ENCODE peak calls at places on chromosomes 16 and 17, in eight cellular contexts. E, L, V, B, Q, I, M and H are unnamed samples.

GRCh38 chr17:35312790-35313711 is 60.4 kb downstream of the SLFN11 start:
- DNase-seq in L (peak), E (peak), I (peak), M (peak), Q (peak), B (peak), V (peak), H (peak)

GRCh38 chr16:49129935-49130334 is 151.7 kb downstream of the CBLN1 start:
- DNase-seq in L (no peak), M (no peak), Q (no peak), V (no peak), I (no peak), E (no peak), B (no peak), H (no peak)

GRCh38 chr16:57592591-57593003 is 35.8 kb upstream of the ADGRG1 start:
- DNase-seq in V (no peak), I (no peak), M (no peak), L (no peak), E (no peak), B (peak), Q (peak), H (no peak)

GRCh38 chr16:71594000-71594646 is 17.2 kb upstream of the TAT start:
- DNase-seq in I (no peak), V (no peak), L (no peak), Q (no peak), E (no peak), M (no peak), B (no peak), H (no peak)

GRCh38 chr17:80260791-80261158 is at the start of gene RNF213:
- DNase-seq in V (peak), Q (peak), I (no peak), M (peak), B (peak), L (no peak), E (peak), H (no peak)

GRCh38 chr17:4503283-4504005 is 4.8 kb downstream of the SPNS2 start:
- DNase-seq in E (no peak), M (no peak), Q (no peak), I (no peak), V (no peak), L (no peak), B (no peak), H (no peak)

GRCh38 chr16:17196526-17196925 is 274.2 kb downstream of the XYLT1 start:
- DNase-seq in M (no peak), Q (no peak), L (no peak), B (no peak), V (no peak), I (no peak), E (no peak), H (no peak)

GRCh38 chr16:14454391-14454790 is 175.7 kb downstream of the PARN start:
- DNase-seq in Q (no peak), V (no peak), L (peak), E (peak), I (peak), M (no peak), B (no peak), H (no peak)

GRCh38 chr16:27430923-27431484 is 29.0 kb downstream of the IL21R start:
- DNase-seq in L (no peak), V (no peak), M (no peak), Q (peak), E (no peak), B (no peak), I (peak), H (no peak)

GRCh38 chr16:54446639-54447038 is 160.1 kb upstream of the IRX3 start:
- DNase-seq in V (peak), I (no peak), Q (peak), M (peak), E (peak), B (no peak), L (peak), H (no peak)

GRCh38 chr17:47275245-47275984 is 21.8 kb downstream of the ITGB3 start:
- DNase-seq in Q (peak), L (peak), V (peak), M (peak), E (peak), I (peak), B (no peak), H (no peak)

GRCh38 chr16:85832578-85833539 is 33.4 kb downstream of the COX4I1 start:
- DNase-seq in L (no peak), V (no peak), M (no peak), E (no peak), Q (no peak), B (no peak), I (no peak), H (no peak)

GRCh38 chr17:8324913-8325312 is 14.7 kb upstream of the ODF4 start:
- DNase-seq in B (no peak), I (no peak), Q (no peak), E (no peak), M (no peak), L (no peak), V (no peak), H (no peak)

GRCh38 chr17:10624966-10625365 is 32.1 kb downstream of the MYH3 start:
- DNase-seq in Q (no peak), I (no peak), L (no peak), E (no peak), V (no peak), M (peak), B (no peak), H (no peak)

GRCh38 chr17:34998205-34998604 is 17.9 kb downstream of the LIG3 start:
- DNase-seq in E (peak), I (peak), Q (peak), M (peak), V (peak), B (peak), L (peak), H (no peak)

GRCh38 chr16:79261461-79261860 is 339.1 kb downstream of the MAF start:
- DNase-seq in M (peak), I (no peak), L (no peak), E (no peak), Q (peak), V (no peak), B (peak), H (no peak)

GRCh38 chr17:82388223-82388921 is 16.8 kb downstream of the UTS2R start:
- DNase-seq in I (no peak), B (peak), E (no peak), Q (peak), L (no peak), M (peak), V (no peak), H (no peak)

GRCh38 chr16:74999683-75000480 is 1.1 kb downstream of the ZNRF1 start:
- DNase-seq in V (peak), M (peak), L (peak), I (no peak), E (peak), Q (peak), B (peak), H (no peak)

GRCh38 chr17:4881761-4882555 is 17.4 kb upstream of the C17orf107 start:
- DNase-seq in I (peak), V (peak), M (peak), Q (no peak), B (peak), E (peak), L (peak), H (no peak)

GRCh38 chr16:55713103-55713502 is 57.3 kb downstream of the SLC6A2 start:
- DNase-seq in V (no peak), B (no peak), M (no peak), I (no peak), L (no peak), Q (no peak), E (no peak), H (no peak)

GRCh38 chr17:59804910-59805381 is 87.8 kb downstream of the TUBD1 start:
- DNase-seq in V (no peak), M (no peak), Q (no peak), I (no peak), E (no peak), L (no peak), B (no peak), H (no peak)
- H3K4me3 ChIP-seq in V (no peak), M (peak), Q (no peak), I (peak), E (no peak), L (no peak), B (no peak), H (no peak)

GRCh38 chr16:87064731-87065720 is 252.2 kb downstream of the C16orf95 start:
- DNase-seq in B (no peak), M (no peak), Q (no peak), L (no peak), I (no peak), E (peak), V (no peak), H (no peak)
- H3K4me3 ChIP-seq in B (no peak), M (no peak), Q (no peak), L (no peak), I (no peak), E (peak), V (no peak), H (no peak)

GRCh38 chr16:20954574-20954973 is 54.0 kb downstream of the LYRM1 start:
- DNase-seq in B (no peak), V (no peak), L (no peak), E (no peak), I (no peak), M (no peak), Q (no peak), H (no peak)
- H3K4me3 ChIP-seq in B (no peak), V (no peak), L (no peak), E (no peak), I (no peak), M (no peak), Q (no peak), H (no peak)

DNA sequence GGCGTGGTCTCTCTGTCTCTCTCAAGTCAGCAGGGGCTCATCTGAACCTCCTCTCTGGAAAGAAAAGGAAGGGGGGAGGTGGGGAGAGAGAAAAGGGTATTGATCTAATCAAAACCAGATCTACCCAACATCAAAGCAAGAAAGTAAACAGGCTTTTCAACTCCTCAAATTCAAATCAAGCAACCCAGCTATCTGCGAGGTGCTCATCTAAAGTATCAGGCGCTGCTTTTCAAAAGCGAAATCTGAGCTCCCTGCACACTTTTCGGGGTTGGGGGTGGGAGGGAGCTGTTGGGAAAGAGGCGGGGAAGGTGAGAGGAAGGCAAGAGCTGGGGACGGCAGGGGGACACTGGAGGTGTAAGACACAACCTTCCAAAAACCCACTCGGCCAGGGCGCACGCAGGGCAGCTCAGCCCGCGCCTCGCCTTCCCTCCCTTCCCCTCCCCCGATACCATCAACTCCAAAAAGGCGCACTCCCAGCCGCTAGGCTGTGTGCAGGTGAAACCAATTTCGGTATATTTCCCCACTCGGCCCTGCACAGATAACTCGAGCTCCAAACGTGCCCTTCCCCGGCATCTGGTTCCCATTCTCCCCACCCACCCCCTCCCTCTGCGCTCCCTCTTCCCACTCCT is 2.7 kb downstream of the AXIN2 start:
- DNase-seq in E (no peak), M (no peak), B (no peak), V (no peak), I (no peak), Q (no peak), L (no peak), H (no peak)
- H3K4me3 ChIP-seq in E (peak), M (no peak), B (no peak), V (no peak), I (peak), Q (no peak), L (no peak), H (no peak)

DNA sequence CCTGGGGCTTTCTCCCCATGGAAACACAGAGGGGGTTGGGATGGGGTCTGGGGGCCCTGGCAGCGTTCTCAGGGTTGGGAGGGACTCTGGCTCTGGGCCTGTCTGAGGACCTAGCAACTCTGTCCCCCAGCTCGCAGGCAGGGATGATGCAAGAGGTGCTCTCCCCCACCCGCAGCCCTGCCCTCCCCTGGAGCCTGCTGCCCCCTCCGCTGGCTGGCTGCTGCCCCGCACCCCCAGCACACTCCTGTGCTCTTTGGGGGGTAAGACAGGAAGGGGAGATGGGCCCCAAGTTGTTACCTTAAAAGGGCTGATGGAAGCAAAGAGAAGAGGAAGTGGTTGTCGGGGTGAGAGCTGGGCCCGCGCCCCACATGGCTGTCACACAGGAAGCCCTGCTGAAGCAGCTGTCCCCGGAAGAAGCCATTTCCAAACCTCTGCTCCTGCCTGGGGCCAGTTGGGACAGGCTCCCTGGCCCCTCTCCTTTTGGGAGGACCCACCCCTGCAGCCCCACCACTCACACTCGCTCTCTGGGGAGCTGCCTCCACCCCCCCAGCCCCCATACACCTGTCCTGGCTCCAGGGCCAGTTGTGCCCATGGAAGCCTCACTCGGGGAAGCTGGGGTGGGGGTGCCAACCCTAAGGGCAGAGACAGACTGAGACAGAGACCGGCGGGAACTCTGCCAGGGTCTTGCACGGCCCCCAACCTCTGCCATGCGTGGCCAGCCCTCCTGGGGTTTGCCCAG is 2.5 kb downstream of the CORO1A start:
- DNase-seq in V (no peak), Q (peak), I (no peak), E (no peak), M (peak), L (no peak), B (peak), H (no peak)
- H3K4me3 ChIP-seq in V (no peak), Q (no peak), I (no peak), E (no peak), M (peak), L (no peak), B (peak), H (no peak)

GRCh38 chr17:38603786-38604478 is 1.8 kb downstream of the SRCIN1 start:
- DNase-seq in I (no peak), E (no peak), B (no peak), Q (no peak), L (no peak), V (no peak), M (no peak), H (no peak)

GRCh38 chr17:38605230-38605851 is 411 bp downstream of the SRCIN1 start:
- DNase-seq in L (no peak), Q (no peak), V (no peak), E (no peak), I (no peak), M (no peak), B (no peak), H (no peak)

GRCh38 chr17:38605852-38606645 is at the start of gene SRCIN1:
- DNase-seq in I (peak), V (peak), M (peak), E (no peak), B (peak), L (peak), Q (no peak), H (no peak)

GRCh38 chr17:38602862-38603785 is 2.6 kb downstream of the SRCIN1 start:
- DNase-seq in I (no peak), L (no peak), Q (no peak), E (no peak), V (no peak), B (no peak), M (no peak), H (no peak)

GRCh38 chr17:38604479-38605229 is 1.1 kb downstream of the SRCIN1 start:
- DNase-seq in E (no peak), B (no peak), L (no peak), V (no peak), I (no peak), M (no peak), Q (no peak), H (no peak)
- H3K4me3 ChIP-seq in E (no peak), B (no peak), L (no peak), V (no peak), I (no peak), M (no peak), Q (no peak), H (peak)

GRCh38 chr17:48996696-48997102 is 486 bp upstream of the IGF2BP1 start:
- DNase-seq in B (no peak), Q (no peak), V (no peak), I (no peak), M (no peak), E (no peak), L (no peak), H (no peak)
- H3K4me3 ChIP-seq in B (no peak), Q (no peak), V (peak), I (peak), M (no peak), E (peak), L (no peak), H (no peak)

GRCh38 chr16:15639061-15639568 is 3.8 kb downstream of the MARF1 start:
- DNase-seq in L (no peak), E (no peak), M (no peak), V (no peak), B (no peak), Q (peak), I (no peak), H (no peak)
- H3K4me3 ChIP-seq in L (no peak), E (no peak), M (no peak), V (no peak), B (no peak), Q (no peak), I (no peak), H (no peak)

DNA sequence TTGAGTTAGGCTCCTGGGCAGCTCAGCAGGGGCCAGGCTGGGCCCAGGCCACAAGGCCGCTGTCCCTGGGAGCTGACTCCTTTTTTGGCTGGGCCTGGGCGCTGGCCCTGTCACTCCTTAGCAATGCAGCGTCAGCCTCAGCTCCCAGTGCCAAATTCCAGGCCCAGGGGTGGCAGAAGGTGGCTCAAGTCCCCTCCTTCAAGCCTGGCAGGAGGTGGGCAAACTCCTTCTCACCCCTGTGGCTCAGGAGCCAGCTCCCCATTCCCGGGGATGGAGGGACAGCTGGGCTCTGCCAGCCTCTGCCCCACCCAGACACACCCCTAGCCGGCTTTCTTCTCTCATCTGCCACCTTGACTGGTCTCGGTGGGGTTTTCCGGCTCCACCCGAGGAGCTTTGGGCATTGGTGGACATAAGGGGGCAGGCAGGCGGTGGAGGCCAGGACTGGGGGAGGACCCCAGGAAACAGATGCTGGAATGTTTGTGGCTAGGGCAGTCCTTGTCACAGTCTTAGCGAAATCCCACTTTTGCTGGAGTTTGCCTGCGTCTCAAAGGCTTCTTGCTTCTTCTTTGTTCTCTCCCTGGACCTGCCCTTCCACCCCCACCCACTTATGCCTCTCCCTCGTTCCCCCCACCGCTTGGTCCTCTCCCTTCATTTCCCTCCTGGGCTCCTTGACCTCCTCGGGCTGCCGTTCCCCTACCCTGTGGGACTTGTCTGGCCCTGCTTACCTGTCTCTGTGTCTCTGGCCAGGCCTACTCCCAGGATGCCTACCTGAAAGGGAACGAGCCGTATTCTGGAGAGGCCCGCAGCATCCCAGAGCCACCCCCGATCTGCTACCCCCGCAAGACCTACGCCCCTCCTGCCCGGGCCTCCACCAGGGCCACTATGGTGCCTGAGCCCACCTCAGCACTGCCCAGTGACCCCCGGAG is 37.4 kb downstream of the ARHGAP23 start:
- DNase-seq in E (no peak), Q (peak), L (peak), M (peak), B (no peak), V (peak), I (peak), H (no peak)
- H3K4me3 ChIP-seq in E (peak), Q (no peak), L (peak), M (peak), B (no peak), V (peak), I (peak), H (no peak)